ENCODE peak calls at places on chromosomes 13 and 19, in four cellular contexts. One of them, this sample, is unnamed.

GRCh38 chr13:30968734-30969335 is 36.4 kb downstream of the TEX26 start:
- DNase-seq in Kasumi-1: no peak
- DNase-seq in AG08395: peak
- DNase-seq in HuH-7.5: no peak
- DNase-seq in this sample: no peak

GRCh38 chr13:49410006-49410405 is 33.9 kb downstream of the CAB39L start:
- DNase-seq in Kasumi-1: no peak
- DNase-seq in AG08395: no peak
- DNase-seq in HuH-7.5: no peak
- DNase-seq in this sample: no peak

GRCh38 chr13:37526710-37527446 is 71.7 kb downstream of the POSTN start:
- DNase-seq in Kasumi-1: no peak
- DNase-seq in AG08395: peak
- DNase-seq in HuH-7.5: no peak
- DNase-seq in this sample: peak

GRCh38 chr19:2750739-2751437 is 11.1 kb upstream of the SLC39A3 start:
- DNase-seq in Kasumi-1: peak
- DNase-seq in AG08395: no peak
- DNase-seq in HuH-7.5: no peak
- DNase-seq in this sample: no peak

GRCh38 chr13:103288114-103288513 is 221.9 kb upstream of the SLC10A2 start:
- DNase-seq in Kasumi-1: no peak
- DNase-seq in AG08395: no peak
- DNase-seq in HuH-7.5: no peak
- DNase-seq in this sample: no peak

GRCh38 chr13:104171132-104171531 is 1104.9 kb upstream of the SLC10A2 start:
- DNase-seq in Kasumi-1: no peak
- DNase-seq in AG08395: no peak
- DNase-seq in HuH-7.5: no peak
- DNase-seq in this sample: no peak

GRCh38 chr13:48476674-48477073 is 56.2 kb downstream of the RCBTB2 start:
- DNase-seq in Kasumi-1: no peak
- DNase-seq in AG08395: no peak
- DNase-seq in HuH-7.5: no peak
- DNase-seq in this sample: no peak

GRCh38 chr13:98405107-98405571 is 171.8 kb downstream of the STK24 start:
- DNase-seq in Kasumi-1: no peak
- DNase-seq in AG08395: peak
- DNase-seq in HuH-7.5: no peak
- DNase-seq in this sample: no peak

GRCh38 chr13:101727118-101727517 is 274.6 kb downstream of the ITGBL1 start:
- DNase-seq in Kasumi-1: no peak
- DNase-seq in AG08395: no peak
- DNase-seq in HuH-7.5: no peak
- DNase-seq in this sample: no peak